ENCODE peak calls at places on chromosomes 2 and 18, in four cellular contexts. Q is adrenal gland, U is left lung, R is mucosa of descending colon. V is an unnamed sample.

GRCh38 chr18:4468515-4468914 is 13.4 kb upstream of the DLGAP1 start:
- DNase-seq in R (no peak), Q (no peak), U (no peak), V (no peak)

GRCh38 chr2:233208382-233209116 is 42.9 kb upstream of the ATG16L1 start:
- DNase-seq in U (no peak), Q (no peak), R (no peak), V (no peak)

GRCh38 chr2:102485151-102485769 is 12.2 kb downstream of the SLC9A4 start:
- DNase-seq in R (no peak), U (no peak), Q (no peak), V (no peak)

GRCh38 chr2:58501371-58501770 is 260.2 kb upstream of the FANCL start:
- DNase-seq in U (no peak), Q (no peak), R (no peak), V (no peak)

GRCh38 chr18:79599503-79599931 is 80.1 kb upstream of the CTDP1 start:
- DNase-seq in R (no peak), Q (no peak), U (peak; percentile 69), V (peak; percentile 57)

GRCh38 chr2:10414000-10414451 is 34.1 kb downstream of the ODC1 start:
- DNase-seq in U (no peak), R (peak; percentile 74), Q (no peak), V (no peak)

GRCh38 chr2:164620873-164621760 is at the start of gene GRB14:
- DNase-seq in R (peak; percentile 46), Q (peak; percentile 27), U (peak; percentile 89), V (peak; percentile 46)

GRCh38 chr2:20565101-20565622 is 85.7 kb downstream of the HS1BP3 start:
- DNase-seq in U (peak; percentile 34), Q (no peak), R (no peak), V (no peak)

GRCh38 chr2:46983065-46983801 is 67.6 kb upstream of the MCFD2 start:
- DNase-seq in Q (peak; percentile 44), R (peak; percentile 49), U (peak; percentile 81), V (peak; percentile 68)

GRCh38 chr2:12424820-12425219 is 291.9 kb upstream of the TRIB2 start:
- DNase-seq in R (no peak), Q (peak; percentile 37), U (no peak), V (peak; percentile 17)

GRCh38 chr2:182228073-182228473 is 198.8 kb downstream of the PDE1A start:
- DNase-seq in U (no peak), R (no peak), Q (no peak), V (no peak)

GRCh38 chr2:229852565-229852964 is 69.2 kb downstream of the TRIP12 start:
- DNase-seq in U (no peak), Q (peak; percentile 51), R (peak; percentile 29), V (no peak)

GRCh38 chr2:27494944-27495554 is at the start of gene FNDC4:
- DNase-seq in R (no peak), Q (peak; percentile 52), U (peak; percentile 82), V (peak; percentile 67)

GRCh38 chr2:227150222-227150936 is 13.6 kb downstream of the COL4A4 start:
- DNase-seq in R (peak; percentile 12), U (no peak), Q (no peak), V (no peak)

GRCh38 chr18:62828091-62828640 is 112.8 kb downstream of the PHLPP1 start:
- DNase-seq in U (no peak), R (no peak), Q (peak; percentile 48), V (no peak)

GRCh38 chr2:96147593-96148201 is 2.5 kb upstream of the DUSP2 start:
- DNase-seq in Q (no peak), R (no peak), U (no peak), V (no peak)

GRCh38 chr2:108922141-108922915 is 66.7 kb downstream of the EDAR start:
- DNase-seq in R (no peak), Q (peak; percentile 11), U (no peak), V (peak; percentile 18)

GRCh38 chr2:170733821-170734600 is 18.9 kb downstream of the SP5 start:
- DNase-seq in R (no peak), Q (no peak), U (no peak), V (no peak)

GRCh38 chr2:240018071-240018750 is 6.9 kb downstream of the NDUFA10 start:
- DNase-seq in U (no peak), R (no peak), Q (no peak), V (no peak)

GRCh38 chr2:156708051-156708450 is 271.9 kb downstream of the GPD2 start:
- DNase-seq in R (no peak), Q (no peak), U (no peak), V (no peak)

GRCh38 chr2:20650412-20650879 is 452 bp downstream of the HS1BP3 start:
- DNase-seq in R (peak; percentile 44), U (peak; percentile 80), Q (peak; percentile 42), V (peak; percentile 70)

DNA sequence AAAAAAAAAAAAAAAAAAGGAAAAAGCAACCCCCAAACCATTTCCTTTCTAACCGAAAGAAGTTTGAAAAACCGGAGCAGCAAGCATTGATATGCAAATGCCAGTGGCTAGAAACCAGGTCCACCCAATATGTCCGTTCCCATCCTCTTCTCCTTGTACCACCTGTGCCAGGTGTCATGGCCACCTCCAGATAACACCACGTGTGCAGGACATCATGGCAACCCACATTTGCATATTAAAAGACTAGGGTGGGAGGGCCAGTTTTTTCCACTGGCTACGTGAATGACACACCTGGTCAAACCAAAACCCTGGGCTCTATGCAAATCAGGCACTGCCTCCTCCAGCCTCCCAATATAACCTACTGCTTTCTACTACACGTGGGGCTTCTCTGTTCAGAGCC is 303.3 kb upstream of the GULP1 start:
- DNase-seq in U (no peak), Q (no peak), R (no peak), V (no peak)
- H3K4me1 ChIP-seq in U (peaks cover 3% of the 10 kb centered on the region), Q (no peaks in the 10 kb centered on the region), R (no peaks in the 10 kb centered on the region), V (peaks cover 17% of the 10 kb centered on the region)

DNA sequence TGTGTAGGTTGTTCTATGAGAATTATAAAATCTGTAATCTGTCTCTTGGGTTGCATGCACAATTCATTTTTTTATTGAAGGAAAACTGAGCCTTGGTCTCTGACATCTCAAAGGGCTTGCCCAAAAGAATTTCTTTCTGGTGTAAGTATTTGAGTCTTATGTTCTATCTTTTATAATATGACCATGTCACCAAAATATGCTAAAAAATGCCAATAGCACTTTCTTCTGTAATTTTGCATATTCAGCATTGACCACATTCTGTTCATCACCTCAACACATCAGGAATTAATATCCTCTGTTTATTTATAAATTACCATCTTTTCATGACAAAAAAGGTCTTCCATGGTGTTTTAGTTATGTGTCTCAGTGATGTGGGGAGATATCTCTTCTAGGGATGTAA is 268.7 kb upstream of the TCF4 start:
- DNase-seq in U (no peak), Q (no peak), R (no peak), V (no peak)
- H3K4me1 ChIP-seq in U (no peaks in the 10 kb centered on the region), Q (no peaks in the 10 kb centered on the region), R (no peaks in the 10 kb centered on the region), V (no peaks in the 10 kb centered on the region)

GRCh38 chr2:69167469-69167822 is 154.5 kb downstream of the ANTXR1 start:
- DNase-seq in U (no peak), Q (no peak), R (no peak), V (no peak)

GRCh38 chr2:69168144-69168813 is 155.3 kb downstream of the ANTXR1 start:
- DNase-seq in U (no peak), R (no peak), Q (no peak), V (no peak)

GRCh38 chr2:69166812-69167468 is 154.0 kb downstream of the ANTXR1 start:
- DNase-seq in Q (no peak), R (no peak), U (no peak), V (no peak)

GRCh38 chr2:69165079-69165478 is 152.1 kb downstream of the ANTXR1 start:
- DNase-seq in U (no peak), Q (no peak), R (no peak), V (no peak)

DNA sequence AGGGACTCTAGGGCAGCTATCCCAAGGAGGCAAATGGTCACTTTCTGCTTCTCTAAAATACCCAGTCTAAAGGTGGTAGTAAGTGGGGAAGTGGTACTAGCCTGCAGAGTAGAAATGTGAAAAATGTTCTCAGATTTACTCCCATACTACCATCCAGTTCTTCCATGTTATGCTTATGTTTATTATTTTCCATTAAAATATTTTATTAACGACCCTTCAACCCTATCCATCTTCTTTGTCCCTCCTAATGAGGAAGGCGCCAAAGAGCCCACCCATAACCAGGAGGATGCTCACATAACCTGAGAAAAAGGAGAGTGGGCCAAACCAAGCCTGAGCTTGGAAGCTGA is 153.5 kb downstream of the ANTXR1 start:
- DNase-seq in Q (no peak), U (no peak), R (no peak), V (no peak)
- H3K4me1 ChIP-seq in Q (peaks cover 22% of the 10 kb centered on the region), U (peaks cover 43% of the 10 kb centered on the region), R (no peaks in the 10 kb centered on the region), V (peaks cover 31% of the 10 kb centered on the region)

DNA sequence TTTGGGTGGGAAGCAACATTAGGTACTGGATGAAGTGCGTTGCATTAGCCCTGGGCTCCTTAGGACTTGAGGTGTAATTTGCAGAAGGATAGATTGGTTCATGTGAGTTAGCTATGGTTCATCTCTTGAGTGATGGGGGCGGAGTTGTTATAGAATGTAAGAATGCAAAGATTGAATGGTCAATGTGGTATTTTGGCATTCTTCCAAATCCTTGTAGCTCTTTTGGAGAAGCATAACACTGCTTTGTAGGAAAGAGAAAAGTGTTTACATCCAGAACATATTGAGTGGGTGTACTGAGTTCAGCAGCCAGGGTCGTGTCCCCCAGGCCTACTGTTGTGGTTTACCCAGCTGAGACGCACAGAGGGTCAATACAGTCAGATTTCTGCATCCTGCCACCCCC is 173.5 kb downstream of the FMNL2 start:
- DNase-seq in U (no peak), R (no peak), Q (no peak), V (peak; percentile 57)
- H3K4me1 ChIP-seq in U (no peaks in the 10 kb centered on the region), R (no peaks in the 10 kb centered on the region), Q (peaks cover 6% of the 10 kb centered on the region), V (peaks cover 26% of the 10 kb centered on the region)

GRCh38 chr2:85437488-85438290 is 19.2 kb downstream of the SH2D6 start:
- DNase-seq in Q (peak; percentile 92), R (peak; percentile 81), U (peak; percentile 97), V (peak; percentile 77)

GRCh38 chr2:85439111-85439477 is 20.6 kb downstream of the SH2D6 start:
- DNase-seq in R (no peak), Q (no peak), U (no peak), V (no peak)

GRCh38 chr2:85439986-85440385 is 21.5 kb downstream of the SH2D6 start:
- DNase-seq in Q (no peak), U (peak; percentile 8), R (no peak), V (no peak)

GRCh38 chr2:85436836-85437487 is 18.4 kb downstream of the SH2D6 start:
- DNase-seq in Q (no peak), U (no peak), R (no peak), V (no peak)

GRCh38 chr2:85438291-85439110 is 20.0 kb downstream of the SH2D6 start:
- DNase-seq in Q (no peak), R (no peak), U (no peak), V (no peak)
- H3K4me1 ChIP-seq in Q (peaks cover 34% of the 10 kb centered on the region), R (peaks cover 20% of the 10 kb centered on the region), U (peaks cover 60% of the 10 kb centered on the region), V (peaks cover 22% of the 10 kb centered on the region)

GRCh38 chr2:85175369-85176299 is 42.4 kb downstream of the TCF7L1 start:
- DNase-seq in Q (no peak), R (peak; percentile 16), U (no peak), V (peak; percentile 76)
- H3K4me1 ChIP-seq in Q (no peaks in the 10 kb centered on the region), R (no peaks in the 10 kb centered on the region), U (peaks cover 17% of the 10 kb centered on the region), V (peaks cover 19% of the 10 kb centered on the region)

DNA sequence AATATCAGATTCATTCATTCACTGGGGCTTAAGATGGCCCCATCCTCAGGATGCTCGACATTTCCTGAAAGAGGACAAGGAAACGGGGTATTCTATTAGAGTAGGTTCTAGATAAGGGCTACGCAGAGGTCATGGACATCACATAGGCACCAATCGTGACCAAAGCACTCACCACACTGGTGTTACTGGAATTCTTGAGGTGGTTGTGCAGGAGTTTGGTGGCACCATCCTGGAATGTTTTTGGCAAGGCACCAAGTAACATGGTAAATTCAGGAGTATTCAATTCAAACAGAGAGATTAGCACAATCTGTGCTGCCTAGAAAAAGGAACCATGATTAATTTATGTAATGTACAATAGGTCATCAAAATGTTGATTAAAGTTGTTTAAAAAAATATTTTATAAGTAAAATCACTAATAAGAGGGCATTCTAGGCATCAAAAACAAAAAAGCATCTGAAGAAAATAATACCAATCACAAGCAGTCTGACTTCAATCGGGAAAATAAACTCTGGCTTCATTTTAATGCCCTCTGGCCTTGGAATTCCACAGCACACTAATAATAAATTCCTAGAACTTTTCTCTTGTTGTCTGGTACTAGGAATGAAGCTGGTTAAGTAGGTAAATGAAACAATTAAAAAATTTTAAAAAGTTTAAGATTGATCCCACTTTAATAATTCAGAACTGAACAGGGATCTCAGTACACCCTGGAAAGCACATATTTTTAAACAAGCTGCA is 102.8 kb upstream of the TFCP2L1 start:
- DNase-seq in U (no peak), Q (no peak), R (no peak), V (peak; percentile 33)
- H3K4me1 ChIP-seq in U (no peaks in the 10 kb centered on the region), Q (peaks cover 7% of the 10 kb centered on the region), R (no peaks in the 10 kb centered on the region), V (peaks cover 19% of the 10 kb centered on the region)

V was measured in adipocyte.